ENCODE peak calls at places on chromosome 11, in eight cellular contexts. F is PC-3, B is GM04504, Q is A172, T is heart left ventricle, U is WTC11, Z is K562, W is KBM-7. R is an unnamed sample.

GRCh38 chr11:77725433-77725832 is 87.8 kb upstream of the CLNS1A start:
- DNase-seq in B (no peak), T (no peak), W (no peak), F (no peak), U (no peak), Z (no peak), Q (no peak), R (no peak)

GRCh38 chr11:107801641-107802040 is 56.9 kb downstream of the SLC35F2 start:
- DNase-seq in F (peak), Z (no peak), T (no peak), B (no peak), W (no peak), U (no peak), Q (no peak), R (no peak)

GRCh38 chr11:102599642-102600261 is 25.4 kb downstream of the MMP20 start:
- DNase-seq in Z (peak), T (no peak), Q (peak), W (no peak), F (peak), B (peak), U (no peak), R (no peak)

GRCh38 chr11:34523053-34523452 is 9.5 kb upstream of the ELF5 start:
- DNase-seq in Q (no peak), U (no peak), B (no peak), Z (no peak), F (no peak), T (no peak), W (no peak), R (no peak)

GRCh38 chr11:118699508-118700220 is 20.2 kb upstream of the TREH start:
- DNase-seq in B (no peak), F (no peak), U (no peak), Q (no peak), W (no peak), Z (no peak), T (no peak), R (no peak)

GRCh38 chr11:110428956-110429613 is 663 bp upstream of the FDX1 start:
- DNase-seq in T (no peak), U (no peak), B (no peak), Z (no peak), Q (no peak), W (no peak), F (no peak), R (no peak)

GRCh38 chr11:69122642-69123431 is 32.9 kb upstream of the SMIM38 start:
- DNase-seq in Z (peak), Q (peak), T (peak), W (no peak), B (no peak), U (peak), F (peak), R (no peak)

GRCh38 chr11:62500066-62501035 is 46.3 kb downstream of the AHNAK start:
- DNase-seq in F (peak), T (no peak), W (no peak), B (no peak), Z (peak), Q (no peak), U (peak), R (no peak)

GRCh38 chr11:7609015-7609414 is 64.3 kb downstream of the CYB5R2 start:
- DNase-seq in W (no peak), T (no peak), Q (no peak), F (no peak), U (no peak), Z (no peak), B (no peak), R (no peak)

GRCh38 chr11:69413015-69413801 is 68.3 kb upstream of the LINC01488 start:
- DNase-seq in Q (no peak), Z (no peak), U (no peak), B (no peak), T (no peak), W (no peak), F (no peak), R (no peak)

GRCh38 chr11:102926517-102926916 is 29.0 kb downstream of the MMP13 start:
- DNase-seq in U (no peak), W (no peak), F (no peak), B (no peak), T (no peak), Z (no peak), Q (no peak), R (no peak)

GRCh38 chr11:128956401-128957203 is 13.9 kb upstream of the TP53AIP1 start:
- DNase-seq in U (no peak), T (peak), Q (peak), Z (peak), B (peak), W (peak), F (peak), R (peak)

GRCh38 chr11:127017482-127017881 is 16.9 kb upstream of the KIRREL3 start:
- DNase-seq in F (peak), U (peak), Q (peak), B (peak), Z (peak), W (no peak), T (no peak), R (no peak)

GRCh38 chr11:12118940-12119339 is 8.6 kb downstream of the MICAL2 start:
- DNase-seq in B (no peak), U (no peak), T (no peak), Z (no peak), W (peak), Q (no peak), F (no peak), R (no peak)

GRCh38 chr11:36281850-36282249 is 7.4 kb downstream of the COMMD9 start:
- DNase-seq in F (no peak), Q (no peak), U (no peak), T (no peak), W (no peak), Z (no peak), B (no peak), R (no peak)

GRCh38 chr11:331332-332060 is 10.8 kb upstream of the IFITM3 start:
- DNase-seq in F (no peak), Q (no peak), W (no peak), U (no peak), Z (no peak), B (no peak), T (no peak), R (no peak)

GRCh38 chr11:27795955-27796861 is 96.0 kb upstream of the BDNF start:
- DNase-seq in B (no peak), U (peak), Q (peak), W (no peak), Z (no peak), F (no peak), T (no peak), R (no peak)

GRCh38 chr11:9379046-9379445 is 5.4 kb upstream of the IPO7 start:
- DNase-seq in W (no peak), Z (no peak), Q (no peak), U (peak), T (no peak), B (no peak), F (no peak), R (no peak)

GRCh38 chr11:47591764-47592163 is 2.4 kb downstream of the C1QTNF4 start:
- DNase-seq in U (no peak), B (no peak), F (no peak), W (peak), T (no peak), Z (no peak), Q (no peak), R (no peak)

GRCh38 chr11:45000918-45001317 is 50.2 kb upstream of the TP53I11 start:
- DNase-seq in B (no peak), Q (no peak), F (no peak), T (no peak), U (no peak), W (no peak), Z (no peak), R (no peak)

R was measured in NCI-H1048.